ENCODE peak calls at places on chromosome 17, in six cellular contexts. K is fibroblast of lung, O is transverse colon, X is PC-3, S is body of pancreas, T is neural progenitor cell. N is an unnamed sample.

GRCh38 chr17:58200024-58200633 is 7.6 kb downstream of the EPX start:
- DNase-seq in K (peak; percentile 20), O (peak; percentile 40), X (peak; percentile 78), S (peak; percentile 67), T (peak; percentile 74), N (no peak)

GRCh38 chr17:18905226-18905625 is 46.7 kb upstream of the SLC5A10 start:
- DNase-seq in K (no peak), O (no peak), X (no peak), S (no peak), T (no peak), N (no peak)

GRCh38 chr17:42054101-42054500 is 3.7 kb upstream of the C17orf113 start:
- DNase-seq in K (no peak), O (no peak), X (no peak), S (no peak), T (no peak), N (no peak)

GRCh38 chr17:75814900-75815373 is 29.3 kb downstream of the UNC13D start:
- DNase-seq in K (peak; percentile 83), O (no peak), X (peak; percentile 90), S (no peak), T (no peak), N (peak; percentile 26)

GRCh38 chr17:48998557-48999440 is 1.6 kb downstream of the IGF2BP1 start:
- DNase-seq in K (peak; percentile 43), O (no peak), X (no peak), S (no peak), T (peak; percentile 42), N (no peak)

GRCh38 chr17:83203073-83203471 is 123.7 kb downstream of the METRNL start:
- DNase-seq in K (peak; percentile 91), O (peak; percentile 38), X (no peak), S (peak; percentile 25), T (no peak), N (no peak)

GRCh38 chr17:50289268-50289667 is 15.0 kb downstream of the TMEM92 start:
- DNase-seq in K (peak; percentile 56), O (no peak), X (no peak), S (no peak), T (no peak), N (no peak)

GRCh38 chr17:75064040-75064439 is 17.0 kb downstream of the KCTD2 start:
- DNase-seq in K (no peak), O (no peak), X (no peak), S (no peak), T (no peak), N (no peak)

GRCh38 chr17:49379926-49380325 is 17.9 kb upstream of the ZNF652 start:
- DNase-seq in K (peak; percentile 49), O (no peak), X (no peak), S (no peak), T (no peak), N (no peak)

GRCh38 chr17:1727258-1727789 is 2.8 kb downstream of the WDR81 start:
- DNase-seq in K (no peak), O (no peak), X (no peak), S (no peak), T (no peak), N (no peak)

GRCh38 chr17:69067274-69068047 is 6.7 kb upstream of the ABCA9 start:
- DNase-seq in K (no peak), O (no peak), X (peak; percentile 34), S (no peak), T (no peak), N (no peak)

GRCh38 chr17:61806941-61807340 is 56.4 kb downstream of the BRIP1 start:
- DNase-seq in K (peak; percentile 43), O (no peak), X (no peak), S (no peak), T (no peak), N (no peak)

GRCh38 chr17:70905796-70906195 is 736.5 kb downstream of the KCNJ2 start:
- DNase-seq in K (peak; percentile 100), O (no peak), X (peak; percentile 85), S (peak; percentile 37), T (no peak), N (peak; percentile 99)

GRCh38 chr17:48100591-48101011 is 677 bp downstream of the CBX1 start:
- DNase-seq in K (peak; percentile 67), O (peak; percentile 54), X (peak; percentile 79), S (peak; percentile 63), T (peak; percentile 81), N (no peak)

GRCh38 chr17:12365805-12366204 is 299.9 kb upstream of the MYOCD start:
- DNase-seq in K (peak; percentile 3), O (peak; percentile 22), X (no peak), S (no peak), T (no peak), N (no peak)

GRCh38 chr17:77254961-77255741 is 114.4 kb downstream of the SEC14L1 start:
- DNase-seq in K (peak; percentile 82), O (no peak), X (peak; percentile 99), S (no peak), T (peak; percentile 25), N (no peak)

GRCh38 chr17:29977836-29978235 is 36.4 kb downstream of the EFCAB5 start:
- DNase-seq in K (peak; percentile 74), O (no peak), X (no peak), S (no peak), T (no peak), N (no peak)

GRCh38 chr17:35313875-35314409 is 59.5 kb downstream of the SLFN11 start:
- DNase-seq in K (no peak), O (peak; percentile 14), X (no peak), S (no peak), T (no peak), N (no peak)

GRCh38 chr17:80045703-80046102 is 9.3 kb downstream of the CCDC40 start:
- DNase-seq in K (no peak), O (no peak), X (no peak), S (peak; percentile 55), T (no peak), N (no peak)

GRCh38 chr17:14803781-14804180 is 461.3 kb downstream of the PMP22 start:
- DNase-seq in K (no peak), O (no peak), X (no peak), S (no peak), T (no peak), N (no peak)

GRCh38 chr17:83156408-83156807 is 77.0 kb downstream of the METRNL start:
- DNase-seq in K (no peak), O (no peak), X (no peak), S (no peak), T (no peak), N (no peak)

GRCh38 chr17:41527076-41528023 is 758 bp downstream of the KRT19 start:
- DNase-seq in K (no peak), O (peak; percentile 68), X (no peak), S (peak; percentile 44), T (peak; percentile 64), N (no peak)

GRCh38 chr17:64016248-64016784 is 4.1 kb downstream of the ICAM2 start:
- DNase-seq in K (no peak), O (no peak), X (no peak), S (no peak), T (no peak), N (no peak)

GRCh38 chr17:19770985-19771710 is 23.1 kb upstream of the ALDH3A1 start:
- DNase-seq in K (no peak), O (no peak), X (no peak), S (no peak), T (no peak), N (no peak)

GRCh38 chr17:32588982-32589381 is 102.2 kb downstream of the CDK5R1 start:
- DNase-seq in K (no peak), O (no peak), X (peak; percentile 33), S (no peak), T (peak; percentile 41), N (no peak)

GRCh38 chr17:21287703-21288449 is 3.4 kb downstream of the MAP2K3 start:
- DNase-seq in K (peak; percentile 93), O (peak; percentile 99), X (peak; percentile 100), S (peak; percentile 99), T (no peak), N (peak; percentile 63)

GRCh38 chr17:68498479-68499326 is 13.5 kb upstream of the PRKAR1A start:
- DNase-seq in K (no peak), O (no peak), X (no peak), S (no peak), T (no peak), N (no peak)

GRCh38 chr17:69609495-69610315 is 195.2 kb downstream of the MAP2K6 start:
- DNase-seq in K (peak; percentile 34), O (no peak), X (peak; percentile 68), S (peak; percentile 18), T (peak; percentile 27), N (no peak)

GRCh38 chr17:29855686-29856085 is 74.3 kb downstream of the SSH2 start:
- DNase-seq in K (peak; percentile 50), O (no peak), X (no peak), S (no peak), T (no peak), N (no peak)

GRCh38 chr17:21385281-21385845 is 9.2 kb downstream of the KCNJ12 start:
- DNase-seq in K (no peak), O (no peak), X (no peak), S (no peak), T (no peak), N (no peak)

DNA sequence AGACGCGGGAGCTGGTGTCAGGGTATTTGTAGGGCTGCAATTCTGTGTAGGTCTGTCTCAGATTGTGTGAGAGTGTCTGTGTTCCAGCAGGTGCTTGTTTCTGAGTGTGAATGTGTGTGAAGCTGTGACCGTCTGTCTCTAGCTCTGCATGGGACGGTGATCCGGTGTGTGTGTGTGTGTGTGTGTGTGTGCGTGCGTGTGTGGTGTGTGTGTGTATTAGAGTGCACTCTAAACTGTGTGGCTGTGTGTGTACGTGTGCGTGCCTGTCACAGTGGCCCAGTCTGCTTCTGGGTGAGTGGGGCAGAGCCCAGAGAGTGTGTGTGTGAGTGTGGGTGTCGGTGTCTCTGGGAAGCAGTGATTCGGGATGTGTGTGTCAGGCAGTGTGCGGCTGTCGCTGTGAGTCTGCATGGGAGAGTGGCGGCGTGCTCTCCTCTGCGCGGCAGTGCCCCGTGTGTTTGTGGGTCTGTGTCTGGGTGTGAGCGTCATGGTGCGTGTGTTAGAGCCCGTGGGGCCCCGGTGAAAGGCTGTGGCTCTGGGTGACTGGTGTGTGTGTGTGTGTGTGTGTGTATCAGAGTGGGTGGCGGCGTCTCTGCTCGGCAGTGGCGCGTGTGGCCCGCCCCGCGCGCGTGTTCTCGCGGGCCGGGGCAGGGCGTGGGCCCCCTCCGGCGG is 434 bp upstream of the WSCD1 start:
- DNase-seq in K (no peak), O (peak; percentile 20), X (no peak), S (peak; percentile 24), T (no peak), N (no peak)
- H3K4me3 ChIP-seq in K (no peak overlapping the region), O (no peak overlapping the region), X (peak overlapping the region; percentile 61), S (no peak overlapping the region), T (peak overlapping the region; percentile 44), N (peak overlapping the region; percentile 16)

GRCh38 chr17:40349477-40350409 is 14.8 kb downstream of the GJD3 start:
- DNase-seq in K (peak; percentile 61), O (no peak), X (peak; percentile 22), S (no peak), T (no peak), N (no peak)
- TF ChIP-seq CTCF in K (no peak), O (no peak), X (no peak), S (no peak), T (no peak), N (no peak)

DNA sequence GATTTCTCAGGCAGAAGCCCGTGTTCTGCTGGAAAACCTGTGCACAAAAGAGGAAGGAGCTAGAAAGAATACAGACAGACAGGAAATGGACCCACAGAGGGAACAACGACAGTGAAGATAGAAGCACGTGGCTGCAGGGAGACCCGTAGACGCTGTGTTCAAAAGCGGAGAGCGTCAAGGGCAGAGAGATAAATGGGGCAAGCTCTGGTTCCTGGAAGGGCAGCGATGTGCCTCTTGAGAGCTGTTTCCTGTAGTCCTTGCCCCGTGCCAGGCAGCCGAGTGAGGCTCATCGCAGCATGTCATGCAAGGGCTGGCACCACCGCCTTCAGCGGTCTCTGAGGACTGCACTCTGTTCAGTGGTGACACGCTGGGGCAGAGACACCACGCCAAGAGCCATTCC is 43.6 kb upstream of the CACNG5 start:
- DNase-seq in K (no peak), O (no peak), X (no peak), S (peak; percentile 43), T (no peak), N (no peak)
- H3K4me3 ChIP-seq in K (no peak overlapping the region), O (no peak overlapping the region), X (no peak overlapping the region), S (no peak overlapping the region), T (no peak overlapping the region), N (no peak overlapping the region)

GRCh38 chr17:44219126-44219635 is 294 bp downstream of the UBTF start:
- DNase-seq in K (peak; percentile 58), O (peak; percentile 69), X (peak; percentile 82), S (peak; percentile 74), T (peak; percentile 93), N (peak; percentile 31)
- TF ChIP-seq CTCF in K (no peak), O (peak; percentile 48), X (peak; percentile 15), S (peak; percentile 82), T (peak; percentile 50), N (peak; percentile 30)

N was measured in astrocyte of the cerebellum.